ENCODE peak calls at places on chromosomes 12 and 14, in ten cellular contexts. D is HL-60; A is uterus; E is AG04450; O is mesendoderm; R is Panc1; W is SK-N-SH; V is effector memory CD4-positive, alpha-beta T cell; J is heart right ventricle; B is right cardiac atrium. T is an unnamed sample.

GRCh38 chr12:21814814-21815213 is 40.3 kb upstream of the KCNJ8 start:
- DNase-seq in D (no peak), A (no peak), E (no peak), O (no peak), R (no peak), W (no peak), V (no peak), J (no peak), B (peak; percentile 27), T (no peak)

GRCh38 chr14:36588119-36588518 is 5.7 kb upstream of the NKX2-8 start:
- DNase-seq in D (no peak), A (no peak), E (no peak), O (no peak), R (no peak), W (no peak), V (no peak), J (no peak), B (no peak), T (no peak)

GRCh38 chr12:113473942-113474341 is 2.3 kb upstream of the LHX5 start:
- DNase-seq in D (no peak), A (no peak), E (no peak), O (peak; percentile 79), R (no peak), W (peak; percentile 26), V (no peak), J (no peak), B (no peak), T (no peak)

GRCh38 chr14:101603096-101603495 is 41.8 kb downstream of the DIO3 start:
- DNase-seq in D (no peak), A (no peak), E (no peak), O (no peak), R (no peak), W (no peak), V (no peak), J (no peak), B (peak; percentile 30), T (peak; percentile 3)

GRCh38 chr14:65599375-65599774 is 186.8 kb downstream of the FUT8 start:
- DNase-seq in D (no peak), A (no peak), E (no peak), O (no peak), R (no peak), W (no peak), V (no peak), J (no peak), B (no peak), T (no peak)

GRCh38 chr12:79844693-79845092 is 90.2 kb downstream of the PPP1R12A start:
- DNase-seq in D (no peak), A (no peak), E (peak; percentile 45), O (peak; percentile 99), R (no peak), W (no peak), V (no peak), J (no peak), B (no peak), T (no peak)

GRCh38 chr14:36941783-36942521 is 230.5 kb downstream of the SLC25A21 start:
- DNase-seq in D (peak; percentile 20), A (peak; percentile 28), E (no peak), O (peak; percentile 65), R (peak; percentile 64), W (peak; percentile 2), V (no peak), J (peak; percentile 48), B (peak; percentile 81), T (peak; percentile 77)

GRCh38 chr12:124579921-124580517 is 12.6 kb upstream of the NCOR2 start:
- DNase-seq in D (no peak), A (no peak), E (no peak), O (no peak), R (no peak), W (no peak), V (no peak), J (no peak), B (no peak), T (no peak)

GRCh38 chr12:106139422-106140141 is 828 bp upstream of the NUAK1 start:
- DNase-seq in D (no peak), A (peak; percentile 81), E (no peak), O (peak; percentile 94), R (no peak), W (no peak), V (no peak), J (peak; percentile 79), B (peak; percentile 91), T (peak; percentile 87)

GRCh38 chr12:107344035-107344808 is 250.9 kb upstream of the CRY1 start:
- DNase-seq in D (no peak), A (no peak), E (no peak), O (peak; percentile 85), R (peak; percentile 28), W (no peak), V (no peak), J (no peak), B (no peak), T (no peak)

GRCh38 chr12:30154996-30155730 is 371.4 kb upstream of the TMTC1 start:
- DNase-seq in D (no peak), A (no peak), E (no peak), O (no peak), R (no peak), W (no peak), V (no peak), J (no peak), B (no peak), T (no peak)

GRCh38 chr12:47551426-47551851 is 154.4 kb downstream of the RPAP3 start:
- DNase-seq in D (no peak), A (no peak), E (no peak), O (no peak), R (no peak), W (no peak), V (no peak), J (peak; percentile 44), B (no peak), T (no peak)

GRCh38 chr12:44078273-44078672 is 242.4 kb downstream of the TMEM117 start:
- DNase-seq in D (no peak), A (no peak), E (no peak), O (no peak), R (no peak), W (no peak), V (no peak), J (no peak), B (no peak), T (no peak)

GRCh38 chr14:105498430-105499255 is 7.6 kb downstream of the TEDC1 start:
- DNase-seq in D (no peak), A (no peak), E (no peak), O (no peak), R (no peak), W (no peak), V (no peak), J (no peak), B (peak; percentile 60), T (no peak)

GRCh38 chr12:26721800-26722199 is 111.2 kb downstream of the ITPR2 start:
- DNase-seq in D (no peak), A (no peak), E (no peak), O (no peak), R (no peak), W (no peak), V (no peak), J (no peak), B (no peak), T (no peak)

GRCh38 chr12:42617622-42618021 is 28.1 kb upstream of the PRICKLE1 start:
- DNase-seq in D (no peak), A (no peak), E (no peak), O (peak; percentile 29), R (no peak), W (no peak), V (no peak), J (no peak), B (no peak), T (no peak)

GRCh38 chr12:1628671-1629337 is at the start of gene WNT5B:
- DNase-seq in D (no peak), A (no peak), E (no peak), O (peak; percentile 69), R (no peak), W (peak; percentile 76), V (no peak), J (no peak), B (no peak), T (no peak)
- H3K27me3 ChIP-seq in D (peaks cover 7% of the 10 kb centered on the region), A (no peaks in the 10 kb centered on the region), E (no peaks in the 10 kb centered on the region), O (no peaks in the 10 kb centered on the region), R (no peaks in the 10 kb centered on the region), W (no peaks in the 10 kb centered on the region), V (peaks cover 24% of the 10 kb centered on the region), J (no peaks in the 10 kb centered on the region), B (no peaks in the 10 kb centered on the region), T (no peaks in the 10 kb centered on the region)

GRCh38 chr12:57473886-57474285 is 5.8 kb downstream of the ARHGAP9 start:
- DNase-seq in D (no peak), A (no peak), E (no peak), O (no peak), R (no peak), W (no peak), V (no peak), J (no peak), B (no peak), T (no peak)
- H3K27me3 ChIP-seq in D (no peaks in the 10 kb centered on the region), A (peaks cover 20% of the 10 kb centered on the region), E (peaks cover 42% of the 10 kb centered on the region), O (peaks cover 25% of the 10 kb centered on the region), R (peaks cover 2% of the 10 kb centered on the region), W (peaks cover 76% of the 10 kb centered on the region), V (no peaks in the 10 kb centered on the region), J (peaks cover 74% of the 10 kb centered on the region), B (no peaks in the 10 kb centered on the region), T (no peaks in the 10 kb centered on the region)

GRCh38 chr14:104296388-104297312 is 158.3 kb downstream of the KIF26A start:
- DNase-seq in D (no peak), A (no peak), E (no peak), O (no peak), R (no peak), W (peak; percentile 92), V (no peak), J (no peak), B (peak; percentile 57), T (peak; percentile 54)
- H3K27me3 ChIP-seq in D (no peaks in the 10 kb centered on the region), A (no peaks in the 10 kb centered on the region), E (no peaks in the 10 kb centered on the region), O (no peaks in the 10 kb centered on the region), R (no peaks in the 10 kb centered on the region), W (no peaks in the 10 kb centered on the region), V (no peaks in the 10 kb centered on the region), J (peaks cover 17% of the 10 kb centered on the region), B (no peaks in the 10 kb centered on the region), T (no peaks in the 10 kb centered on the region)

DNA sequence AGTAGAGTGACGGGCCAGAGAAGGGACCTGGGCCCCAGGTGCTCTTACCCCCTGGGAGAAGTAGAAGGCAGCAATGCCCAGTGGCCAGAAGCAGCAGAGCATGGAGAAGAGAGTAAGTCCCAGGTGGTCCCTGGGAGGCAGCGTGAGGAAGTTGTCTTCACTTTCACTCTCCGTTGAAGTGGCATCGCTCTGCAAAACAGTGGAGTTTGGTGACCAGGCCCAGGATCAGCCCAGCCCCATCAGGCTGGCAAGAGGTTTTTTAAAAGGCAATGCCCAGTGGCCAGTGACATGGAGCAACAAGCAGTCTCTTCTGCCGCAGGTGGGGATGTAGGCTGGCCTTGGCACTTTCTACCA is 18.2 kb downstream of the SYNDIG1L start:
- DNase-seq in D (no peak), A (no peak), E (no peak), O (no peak), R (no peak), W (no peak), V (no peak), J (no peak), B (no peak), T (no peak)
- H3K27me3 ChIP-seq in D (no peaks in the 10 kb centered on the region), A (no peaks in the 10 kb centered on the region), E (peaks cover 33% of the 10 kb centered on the region), O (no peaks in the 10 kb centered on the region), R (no peaks in the 10 kb centered on the region), W (peaks cover 6% of the 10 kb centered on the region), V (no peaks in the 10 kb centered on the region), J (peaks cover 21% of the 10 kb centered on the region), B (no peaks in the 10 kb centered on the region), T (no peaks in the 10 kb centered on the region)

T was measured in pancreas.